ENCODE peak calls at places on chromosomes 6 and 20, in ten cellular contexts. W is IMR-90; U is CD8-positive, alpha-beta T cell; P is endodermal cell; A is transverse colon; I is Peyer's patch; G is thyroid gland; H is psoas muscle; F is cardiac muscle cell; E is uterus. T is an unnamed sample.

GRCh38 chr20:37245671-37246237 is 15.9 kb downstream of the GHRH start:
- DNase-seq in H (no peak), A (no peak), G (no peak), E (no peak), F (no peak), I (no peak), P (peak; percentile 55), W (no peak), U (no peak), T (no peak)

GRCh38 chr20:40326794-40327193 is 362.2 kb downstream of the MAFB start:
- DNase-seq in G (no peak), F (no peak), I (no peak), H (no peak), W (no peak), P (no peak), A (no peak), U (no peak), E (no peak), T (no peak)

GRCh38 chr6:21992178-21992967 is 304.5 kb downstream of the PRL start:
- DNase-seq in F (no peak), U (no peak), P (no peak), W (peak; percentile 80), I (no peak), G (no peak), E (peak; percentile 20), A (no peak), H (no peak), T (no peak)

GRCh38 chr6:33718713-33719112 is 7.2 kb upstream of the UQCC2 start:
- DNase-seq in H (no peak), U (no peak), I (no peak), A (no peak), P (no peak), E (no peak), W (no peak), F (no peak), G (no peak), T (no peak)

GRCh38 chr6:95578106-95578410 is 723 bp downstream of the MANEA start:
- DNase-seq in I (no peak), E (no peak), P (no peak), W (peak; percentile 1), U (no peak), G (no peak), A (no peak), F (no peak), H (no peak), T (no peak)

GRCh38 chr6:136323431-136324112 is 33.9 kb upstream of the BCLAF1 start:
- DNase-seq in E (peak; percentile 23), A (no peak), P (no peak), F (no peak), H (no peak), G (no peak), W (no peak), I (no peak), U (no peak), T (no peak)

GRCh38 chr6:148583631-148584030 is 163.2 kb upstream of the UST start:
- DNase-seq in G (no peak), P (no peak), F (no peak), A (no peak), E (no peak), I (no peak), W (no peak), U (no peak), H (no peak), T (no peak)

GRCh38 chr6:69813508-69813907 is 16.7 kb upstream of the LMBRD1 start:
- DNase-seq in I (no peak), H (no peak), G (no peak), E (no peak), P (no peak), F (no peak), U (no peak), W (no peak), A (no peak), T (no peak)

GRCh38 chr6:26232950-26233607 is 131.9 kb upstream of the BTN3A2 start:
- DNase-seq in W (peak; percentile 79), I (no peak), H (no peak), A (no peak), U (peak; percentile 34), P (peak; percentile 74), G (no peak), E (no peak), F (no peak), T (no peak)

GRCh38 chr6:74577619-74578018 is 628.2 kb downstream of the COL12A1 start:
- DNase-seq in P (no peak), A (no peak), U (no peak), I (no peak), W (no peak), E (no peak), H (no peak), F (no peak), G (no peak), T (no peak)

GRCh38 chr20:57683876-57684275 is 25.9 kb downstream of the PMEPA1 start:
- DNase-seq in I (no peak), F (no peak), W (no peak), P (no peak), H (no peak), E (no peak), A (no peak), G (no peak), U (no peak), T (no peak)

GRCh38 chr6:22025468-22026159 is 271.2 kb downstream of the PRL start:
- DNase-seq in U (no peak), P (peak; percentile 88), A (no peak), E (peak; percentile 41), F (peak; percentile 21), W (peak; percentile 81), H (no peak), G (no peak), I (no peak), T (no peak)

GRCh38 chr6:16553531-16553930 is 207.7 kb downstream of the ATXN1 start:
- DNase-seq in F (no peak), U (no peak), H (no peak), G (no peak), A (no peak), E (no peak), W (no peak), I (no peak), P (no peak), T (no peak)

GRCh38 chr6:16432075-16433032 is 194.0 kb downstream of the GMPR start:
- DNase-seq in P (no peak), I (no peak), E (peak; percentile 40), G (peak; percentile 50), H (no peak), A (no peak), W (peak; percentile 83), U (no peak), F (no peak), T (no peak)

GRCh38 chr6:7108964-7109836 is 1.4 kb downstream of the RREB1 start:
- DNase-seq in E (peak; percentile 61), F (peak; percentile 74), H (peak; percentile 67), W (peak; percentile 82), U (peak; percentile 34), G (peak; percentile 74), I (peak; percentile 72), P (peak; percentile 68), A (peak; percentile 64), T (no peak)
- H3K27ac ChIP-seq in E (peak overlapping the region; percentile 90), F (peak overlapping the region; percentile 0), H (peak overlapping the region; percentile 86), W (peak overlapping the region; percentile 99), U (peak overlapping the region; percentile 84), G (peak overlapping the region; percentile 97), I (peak overlapping the region; percentile 98), P (no peak overlapping the region), A (peak overlapping the region; percentile 99), T (peak overlapping the region; percentile 70)

DNA sequence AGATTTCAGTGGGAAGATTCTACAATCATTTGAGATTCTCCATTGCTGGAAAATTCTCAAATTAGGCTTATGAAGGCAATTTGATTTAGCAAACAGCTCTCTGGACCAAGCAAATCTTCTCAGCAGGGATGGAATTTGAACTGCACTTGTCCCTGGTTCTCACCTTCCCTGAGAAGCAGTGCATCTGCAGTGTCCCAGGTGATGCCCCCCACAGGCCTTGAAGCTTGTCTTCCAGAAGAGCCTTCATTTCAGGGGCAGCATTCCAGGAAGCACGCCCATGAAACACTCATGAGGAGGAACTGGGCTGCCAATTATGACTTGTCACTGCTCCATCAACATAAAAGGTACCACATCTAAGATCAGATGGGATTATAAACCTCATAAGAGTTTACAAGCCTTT is 82.8 kb upstream of the HDAC2 start:
- DNase-seq in H (no peak), P (peak; percentile 53), E (no peak), G (no peak), U (no peak), I (no peak), F (no peak), W (no peak), A (no peak), T (no peak)
- H3K4me1 ChIP-seq in H (no peaks in the 10 kb centered on the region), P (no peaks in the 10 kb centered on the region), E (no peaks in the 10 kb centered on the region), G (no peaks in the 10 kb centered on the region), U (no peaks in the 10 kb centered on the region), I (no peaks in the 10 kb centered on the region), F (peaks cover 11% of the 10 kb centered on the region), W (peaks cover 8% of the 10 kb centered on the region), A (no peaks in the 10 kb centered on the region), T (no peaks in the 10 kb centered on the region)

GRCh38 chr20:675453-676314 is at the start of gene SCRT2:
- DNase-seq in F (peak; percentile 94), G (peak; percentile 72), P (peak; percentile 95), E (peak; percentile 79), U (peak; percentile 66), H (peak; percentile 91), W (peak; percentile 65), A (peak; percentile 79), I (peak; percentile 85), T (no peak)

GRCh38 chr20:674936-675452 is 608 bp downstream of the SCRT2 start:
- DNase-seq in E (no peak), H (no peak), U (no peak), A (no peak), G (no peak), P (no peak), W (no peak), F (no peak), I (no peak), T (no peak)

GRCh38 chr20:673606-674005 is 2.0 kb downstream of the SCRT2 start:
- DNase-seq in W (no peak), G (no peak), P (no peak), I (no peak), H (no peak), U (no peak), E (no peak), F (no peak), A (no peak), T (no peak)

GRCh38 chr20:676315-676937 is 824 bp upstream of the SCRT2 start:
- DNase-seq in U (no peak), I (no peak), W (no peak), E (no peak), H (no peak), G (no peak), A (peak; percentile 21), F (no peak), P (no peak), T (no peak)

DNA sequence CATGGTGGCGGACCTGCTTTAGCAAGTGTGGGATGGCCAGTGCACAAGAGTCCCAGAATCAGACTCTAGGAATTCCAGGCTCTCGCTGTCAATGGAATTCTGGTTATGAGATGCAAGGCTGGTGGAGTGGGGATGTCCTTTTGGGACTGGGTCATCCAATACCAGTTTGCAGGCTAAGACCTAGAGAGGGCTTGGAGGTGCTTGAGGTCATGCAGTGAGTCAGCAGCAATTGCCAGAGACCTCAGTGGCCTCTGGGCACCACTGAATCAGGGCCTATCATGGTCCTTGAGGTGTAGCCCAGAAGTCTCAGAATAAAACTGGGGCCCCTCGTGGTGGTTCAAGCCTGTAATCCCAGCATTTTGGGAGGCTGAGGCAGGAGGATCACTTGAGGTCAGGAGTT is 1.4 kb upstream of the SCRT2 start:
- DNase-seq in U (no peak), P (no peak), G (no peak), E (no peak), H (no peak), A (no peak), W (no peak), F (no peak), I (no peak), T (no peak)
- H3K4me3 ChIP-seq in U (no peak overlapping the region), P (no peak overlapping the region), G (no peak overlapping the region), E (no peak overlapping the region), H (no peak overlapping the region), A (no peak overlapping the region), W (no peak overlapping the region), F (no peak overlapping the region), I (no peak overlapping the region), T (no peak overlapping the region)

GRCh38 chr20:34331838-34332237 is 28.7 kb upstream of the AHCY start:
- DNase-seq in I (no peak), A (no peak), P (peak; percentile 77), W (no peak), E (no peak), H (no peak), G (no peak), U (no peak), F (no peak), T (no peak)
- H3K27ac ChIP-seq in I (no peak overlapping the region), A (no peak overlapping the region), P (no peak overlapping the region), W (no peak overlapping the region), E (no peak overlapping the region), H (no peak overlapping the region), G (no peak overlapping the region), U (no peak overlapping the region), F (no peak overlapping the region), T (no peak overlapping the region)